ENCODE peak calls at places on chromosome 1, in seven cellular contexts. T is H9, A is IMR-90, W is trophoblast cell, D is mesenchymal stem cell, Z is H1, I is mesendoderm. E is an unnamed sample.

GRCh38 chr1:40708750-40709099 is 17.2 kb downstream of the NFYC start:
- DNase-seq in D (peak; percentile 95), W (no peak), A (peak; percentile 91), I (peak; percentile 95), Z (no peak), T (no peak), E (no peak)

GRCh38 chr1:206878456-206878855 is 13.0 kb downstream of the IL20 start:
- DNase-seq in Z (no peak), I (peak; percentile 35), T (no peak), A (no peak), D (no peak), W (no peak), E (no peak)

GRCh38 chr1:45953934-45954333 is 150.5 kb downstream of the MAST2 start:
- DNase-seq in Z (no peak), A (peak; percentile 45), D (peak; percentile 74), T (peak; percentile 46), I (peak; percentile 92), W (no peak), E (no peak)

GRCh38 chr1:214801191-214801590 is 198.2 kb downstream of the CENPF start:
- DNase-seq in Z (no peak), W (no peak), I (no peak), T (no peak), A (peak; percentile 51), D (no peak), E (no peak)

GRCh38 chr1:31694910-31695300 is 8.9 kb downstream of the COL16A1 start:
- DNase-seq in A (no peak), D (no peak), I (no peak), Z (no peak), T (no peak), W (no peak), E (no peak)

GRCh38 chr1:67433830-67434229 is 3.6 kb upstream of the SERBP1 start:
- DNase-seq in T (no peak), W (no peak), D (no peak), Z (no peak), A (no peak), I (no peak), E (no peak)

GRCh38 chr1:209720326-209720725 is 15.7 kb downstream of the HSD11B1 start:
- DNase-seq in W (no peak), A (peak; percentile 42), D (peak; percentile 78), T (no peak), Z (no peak), I (no peak), E (no peak)

GRCh38 chr1:188371295-188371806 is 1542.6 kb downstream of the PLA2G4A start:
- DNase-seq in A (peak; percentile 6), D (no peak), W (peak; percentile 52), T (no peak), Z (no peak), I (no peak), E (no peak)

GRCh38 chr1:246587606-246588005 is 21.4 kb downstream of the CNST start:
- DNase-seq in D (peak; percentile 58), A (peak; percentile 72), W (peak; percentile 17), I (no peak), Z (no peak), T (no peak), E (no peak)

GRCh38 chr1:204417231-204417997 is 5.8 kb upstream of the PPP1R15B start:
- DNase-seq in I (peak; percentile 93), A (peak; percentile 97), Z (no peak), T (no peak), W (peak; percentile 97), D (peak; percentile 99), E (no peak)

GRCh38 chr1:239317948-239318347 is 68.4 kb upstream of the CHRM3 start:
- DNase-seq in W (no peak), D (no peak), I (no peak), Z (no peak), T (no peak), A (no peak), E (no peak)

GRCh38 chr1:27559466-27560030 is 44.4 kb downstream of the AHDC1 start:
- DNase-seq in Z (no peak), I (no peak), W (no peak), A (no peak), D (no peak), T (no peak), E (no peak)

GRCh38 chr1:175870217-175870616 is 126.8 kb upstream of the TNR start:
- DNase-seq in W (no peak), D (no peak), I (no peak), Z (no peak), A (no peak), T (no peak), E (no peak)

GRCh38 chr1:182702826-182703524 is 18.6 kb upstream of the RGS8 start:
- DNase-seq in Z (no peak), A (no peak), I (peak; percentile 52), T (no peak), D (no peak), W (no peak), E (no peak)

GRCh38 chr1:67596674-67597073 is 88.3 kb upstream of the GADD45A start:
- DNase-seq in Z (no peak), A (no peak), D (no peak), W (no peak), I (no peak), T (no peak), E (no peak)

GRCh38 chr1:40861227-40862003 is 748 bp downstream of the CITED4 start:
- DNase-seq in A (peak; percentile 48), T (no peak), Z (no peak), I (peak; percentile 61), W (peak; percentile 39), D (peak; percentile 60), E (peak; percentile 44)

GRCh38 chr1:234608026-234608719 is 1.8 kb downstream of the IRF2BP2 start:
- DNase-seq in D (peak; percentile 95), W (peak; percentile 85), Z (no peak), T (peak; percentile 51), A (peak; percentile 96), I (peak; percentile 86), E (peak; percentile 39)

GRCh38 chr1:9307303-9307702 is 14.6 kb downstream of the SPSB1 start:
- DNase-seq in A (no peak), T (no peak), I (no peak), D (no peak), W (no peak), Z (no peak), E (no peak)

GRCh38 chr1:189315035-189315927 is 1162.4 kb downstream of the BRINP3 start:
- DNase-seq in I (no peak), T (no peak), W (no peak), D (no peak), Z (no peak), A (no peak), E (no peak)

GRCh38 chr1:243708210-243708609 is 141.8 kb downstream of the AKT3 start:
- DNase-seq in T (no peak), W (no peak), A (no peak), D (no peak), Z (no peak), I (no peak), E (no peak)

GRCh38 chr1:112457965-112458364 is 50.8 kb upstream of the WNT2B start:
- DNase-seq in D (no peak), T (no peak), Z (no peak), I (no peak), A (peak; percentile 64), W (no peak), E (no peak)

GRCh38 chr1:32334864-32335618 is 992 bp downstream of the MARCKSL1 start:
- DNase-seq in D (peak; percentile 51), T (no peak), W (peak; percentile 54), A (peak; percentile 21), I (peak; percentile 37), Z (no peak), E (no peak)

GRCh38 chr1:59142663-59143487 is 154.0 kb upstream of the FGGY start:
- DNase-seq in D (peak; percentile 94), I (peak; percentile 93), A (peak; percentile 98), W (peak; percentile 95), Z (no peak), T (no peak), E (no peak)

GRCh38 chr1:47708658-47709301 is 270.9 kb downstream of the FOXD2 start:
- DNase-seq in D (peak; percentile 3), A (no peak), T (peak; percentile 72), Z (no peak), I (peak; percentile 88), W (peak; percentile 62), E (no peak)

GRCh38 chr1:232943679-232944252 is 6.6 kb upstream of the NTPCR start:
- DNase-seq in D (no peak), T (no peak), Z (no peak), I (no peak), W (no peak), A (no peak), E (no peak)

DNA sequence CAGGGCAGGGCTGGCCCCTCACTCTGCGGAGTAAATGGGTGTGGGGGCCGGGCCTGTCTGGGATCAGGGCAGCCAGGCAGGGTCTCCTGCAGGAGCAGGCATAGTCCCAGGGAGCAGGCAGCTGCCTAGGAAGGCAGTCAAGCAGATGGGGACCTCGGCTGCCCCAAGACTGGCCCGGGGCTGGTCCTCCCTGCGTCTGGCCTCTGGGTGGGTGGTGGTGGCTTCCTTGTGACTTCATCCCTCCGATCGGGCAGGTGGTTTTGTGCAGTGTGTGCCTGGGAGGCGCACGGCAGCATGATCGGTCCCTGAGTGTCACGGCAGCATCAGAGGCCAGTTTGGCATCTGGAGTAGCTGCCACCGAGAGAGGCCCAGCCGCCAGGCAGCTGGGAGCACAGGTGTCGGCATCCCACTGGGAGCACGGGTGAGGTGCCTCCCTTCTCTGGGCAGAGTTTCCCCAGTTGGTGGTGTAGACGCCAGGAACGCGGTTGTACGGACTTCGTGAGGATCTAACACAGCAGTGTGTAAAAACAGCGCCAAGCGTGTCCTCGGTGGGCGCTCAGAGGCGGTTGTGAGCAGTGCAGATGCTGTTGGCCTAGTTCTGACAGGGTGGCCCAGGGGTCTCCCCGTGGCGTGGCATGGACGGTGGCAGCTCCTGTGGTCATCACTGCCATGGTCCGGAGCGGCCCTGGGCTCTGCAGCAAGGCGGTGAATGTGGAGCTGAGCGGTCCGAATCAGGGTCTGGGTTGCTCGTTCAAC is 45.9 kb downstream of the PRKCZ start:
- DNase-seq in A (no peak), I (no peak), Z (no peak), W (no peak), D (no peak), T (no peak), E (no peak)
- H3K27ac ChIP-seq in A (no peak overlapping the region), I (no peak overlapping the region), Z (no peak overlapping the region), W (no peak overlapping the region), D (no peak overlapping the region), T (no peak overlapping the region), E (no peak overlapping the region)

GRCh38 chr1:74583365-74583764 is 71.0 kb upstream of the LRRC53 start:
- DNase-seq in T (no peak), W (no peak), A (no peak), D (no peak), I (no peak), Z (no peak), E (no peak)
- H3K23ac ChIP-seq in T (no peak overlapping the region), W (no peak overlapping the region), A (no peak overlapping the region), D (no peak overlapping the region), I (no peak overlapping the region), Z (no peak overlapping the region), E (no peak overlapping the region)

GRCh38 chr1:241827308-241827707 is 20.7 kb upstream of the EXO1 start:
- DNase-seq in W (no peak), D (no peak), T (no peak), Z (no peak), I (no peak), A (no peak), E (no peak)
- H4K8ac ChIP-seq in W (no peak overlapping the region), D (no peak overlapping the region), T (no peak overlapping the region), Z (no peak overlapping the region), I (no peak overlapping the region), A (no peak overlapping the region), E (no peak overlapping the region)

DNA sequence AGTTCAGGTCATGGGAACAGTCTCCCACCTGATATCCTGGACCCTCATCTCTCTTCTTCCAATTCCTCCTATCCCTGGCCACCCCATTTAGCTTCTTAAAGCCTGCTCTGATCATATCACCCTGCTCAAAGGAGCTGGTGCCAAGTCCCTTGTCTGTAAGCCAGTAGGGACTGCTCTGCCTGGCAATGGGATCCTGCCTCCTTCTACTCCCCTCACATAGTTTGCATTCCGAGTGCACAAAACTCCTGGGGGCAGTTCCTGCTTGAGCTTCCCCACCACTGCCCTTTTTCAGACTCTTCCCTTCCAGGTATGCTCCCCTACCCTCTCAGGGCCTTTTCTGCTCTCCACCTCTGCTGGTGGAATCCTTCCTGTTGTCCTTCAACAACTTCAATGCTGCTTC is 48.1 kb downstream of the NGF start:
- DNase-seq in I (peak; percentile 77), W (no peak), T (no peak), D (no peak), A (no peak), Z (no peak), E (no peak)
- H3K27ac ChIP-seq in I (no peak overlapping the region), W (no peak overlapping the region), T (no peak overlapping the region), D (no peak overlapping the region), A (no peak overlapping the region), Z (no peak overlapping the region), E (no peak overlapping the region)